ENCODE peak calls at places on chromosomes 3 and 15, in seven cellular contexts. C is thoracic aorta, K is HFF-Myc, U is omental fat pad, X is neural crest cell, L is nephron progenitor cell, N is GM20000. T is an unnamed sample.
A peak's percentile ranks its signal among the peaks of the same experiment; 100 is the strongest.

GRCh38 chr3:65006300-65006739 is 318.5 kb upstream of the ADAMTS9 start:
- DNase-seq in C (no peak), K (peak; percentile 56), X (no peak), U (no peak), N (no peak), L (no peak), T (no peak)

GRCh38 chr3:28901029-28901428 is 379.8 kb upstream of the RBMS3 start:
- DNase-seq in N (no peak), X (no peak), L (no peak), C (no peak), U (peak; percentile 58), K (no peak), T (no peak)

GRCh38 chr3:23240386-23240785 is 37.3 kb downstream of the UBE2E2 start:
- DNase-seq in N (no peak), U (no peak), X (no peak), K (no peak), L (no peak), C (no peak), T (no peak)

GRCh38 chr15:81274932-81275341 is 49.0 kb downstream of the STARD5 start:
- DNase-seq in C (no peak), U (peak; percentile 50), X (peak; percentile 83), N (peak; percentile 77), L (peak; percentile 83), K (peak; percentile 76), T (no peak)

GRCh38 chr3:45943207-45943846 is at the start of gene CXCR6:
- DNase-seq in C (no peak), L (no peak), K (no peak), U (no peak), X (no peak), N (no peak), T (no peak)

GRCh38 chr3:32743934-32744333 is 58.9 kb downstream of the CNOT10 start:
- DNase-seq in L (no peak), U (no peak), K (peak; percentile 1), C (no peak), N (no peak), X (no peak), T (no peak)

GRCh38 chr3:55059027-55059629 is 131.3 kb upstream of the LRTM1 start:
- DNase-seq in U (no peak), C (no peak), L (no peak), X (no peak), N (no peak), K (no peak), T (no peak)

GRCh38 chr3:50637012-50637411 is 20.1 kb downstream of the MAPKAPK3 start:
- DNase-seq in K (no peak), N (no peak), X (no peak), L (no peak), U (no peak), C (no peak), T (no peak)

GRCh38 chr3:116007000-116007399 is 383.7 kb downstream of the GAP43 start:
- DNase-seq in L (no peak), U (no peak), X (no peak), K (no peak), N (no peak), C (no peak), T (no peak)

GRCh38 chr3:186839874-186840641 is 2.5 kb upstream of the ADIPOQ start:
- DNase-seq in N (no peak), C (peak; percentile 28), U (no peak), L (no peak), K (no peak), X (no peak), T (no peak)

GRCh38 chr15:61527836-61528589 is 298.9 kb upstream of the RORA start:
- DNase-seq in N (no peak), U (no peak), X (no peak), K (no peak), C (no peak), L (no peak), T (no peak)

DNA sequence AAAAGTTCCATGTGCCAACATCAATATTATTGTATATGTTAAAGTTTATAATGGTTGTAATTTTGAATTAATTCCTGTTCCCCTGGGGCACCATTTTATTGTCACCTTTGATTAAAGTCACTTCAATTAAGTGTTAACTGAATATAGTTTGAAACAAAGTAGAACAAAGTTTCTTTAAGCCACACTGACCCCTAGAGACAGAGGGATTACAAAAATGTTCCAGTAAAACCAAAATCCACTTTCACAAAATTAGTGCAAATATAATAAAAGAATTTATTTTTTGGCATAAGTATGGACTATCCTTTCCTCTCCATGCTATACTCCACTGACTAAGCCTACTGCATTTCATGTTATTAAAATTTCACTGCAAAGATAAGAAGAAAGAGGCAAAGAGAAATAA is 123.9 kb downstream of the ZMAT3 start:
- DNase-seq in C (no peak), L (no peak), U (no peak), K (no peak), X (no peak), N (no peak), T (no peak)
- TF ChIP-seq CTCF in C (no peak), L (no peak), U (no peak), K (no peak), X (no peak), N (no peak), T (no peak)

DNA sequence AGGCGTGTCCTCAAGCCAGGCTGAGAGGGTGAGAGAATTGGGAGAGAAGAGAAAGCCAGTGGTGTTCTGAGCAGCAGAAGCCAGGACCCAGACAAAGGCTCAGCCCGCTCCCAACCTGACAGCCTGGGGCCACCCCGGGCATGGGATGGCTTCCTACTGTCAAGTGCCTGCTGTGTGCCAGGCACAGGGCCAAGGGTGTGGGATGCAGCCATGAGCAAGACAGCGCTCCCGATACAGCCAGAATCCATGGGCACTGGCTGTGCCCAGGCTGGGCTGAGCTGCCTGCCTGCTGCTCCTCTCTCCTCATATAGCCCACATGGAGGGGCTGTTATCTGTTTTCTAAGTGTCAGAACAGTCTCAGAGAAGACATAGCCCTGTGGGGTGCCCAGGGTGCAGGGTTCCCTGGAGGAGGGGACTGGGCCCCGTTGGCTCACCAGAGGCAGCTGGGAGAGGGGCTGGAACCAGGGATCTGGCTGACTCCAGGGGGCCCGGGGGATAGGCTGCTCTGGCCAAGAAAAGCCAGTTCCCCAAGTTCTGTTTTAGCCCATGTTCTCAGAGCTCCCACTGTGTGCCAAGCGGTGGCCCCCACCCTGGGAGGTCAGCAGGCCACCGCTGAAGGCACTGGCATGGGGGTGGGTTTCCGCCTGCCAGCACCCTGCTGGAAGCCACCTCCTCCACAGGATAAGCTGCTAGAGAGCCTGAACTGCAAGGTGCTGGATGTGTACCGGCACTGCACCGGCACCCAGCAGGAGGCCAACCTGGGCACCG is 39.0 kb downstream of the CFAP100 start:
- DNase-seq in C (no peak), L (no peak), U (no peak), N (no peak), X (no peak), K (no peak), T (no peak)
- TF ChIP-seq CTCF in C (no peak), L (no peak), U (no peak), N (no peak), X (no peak), K (no peak), T (no peak)

GRCh38 chr3:148631124-148631903 is 66.4 kb upstream of the AGTR1 start:
- DNase-seq in N (no peak), U (no peak), K (no peak), L (peak; percentile 12), X (no peak), C (no peak), T (no peak)
- TF ChIP-seq CTCF in N (no peak), U (no peak), K (peak; percentile 20), L (peak; percentile 41), X (peak; percentile 45), C (no peak), T (peak; percentile 44)

GRCh38 chr15:101221858-101222257 is 30.0 kb downstream of the CHSY1 start:
- DNase-seq in U (no peak), X (no peak), N (no peak), L (no peak), C (no peak), K (no peak), T (no peak)
- TF ChIP-seq CTCF in U (no peak), X (no peak), N (no peak), L (no peak), C (no peak), K (no peak), T (no peak)

GRCh38 chr15:80087104-80087503 is 27.6 kb downstream of the ZFAND6 start:
- DNase-seq in X (no peak), U (no peak), K (no peak), C (no peak), N (no peak), L (no peak), T (no peak)
- TF ChIP-seq CTCF in X (peak; percentile 43), U (no peak), K (peak; percentile 23), C (no peak), N (no peak), L (no peak), T (no peak)

GRCh38 chr3:177357352-177358084 is 160.2 kb upstream of the TBL1XR1 start:
- DNase-seq in U (no peak), X (no peak), C (no peak), L (no peak), N (no peak), K (peak; percentile 52), T (no peak)
- TF ChIP-seq CTCF in U (no peak), X (no peak), C (peak; percentile 7), L (no peak), N (no peak), K (no peak), T (no peak)